ENCODE peak calls at places on chromosome 6, in four cellular contexts. W, U, T and H are unnamed samples.

GRCh38 chr6:32194825-32195651 is 2.6 kb upstream of the GPSM3 start:
- DNase-seq in W (no peak), U (peak; percentile 53), T (no peak), H (no peak)

GRCh38 chr6:20569000-20569610 is 34.8 kb downstream of the CDKAL1 start:
- DNase-seq in W (no peak), U (no peak), T (no peak), H (no peak)

GRCh38 chr6:14671261-14671681 is 553.7 kb downstream of the CD83 start:
- DNase-seq in W (no peak), U (no peak), T (no peak), H (no peak)

GRCh38 chr6:87747646-87748045 is 45.6 kb upstream of the AKIRIN2 start:
- DNase-seq in W (no peak), U (no peak), T (no peak), H (no peak)

GRCh38 chr6:132768051-132768517 is 10.4 kb upstream of the VNN2 start:
- DNase-seq in W (peak; percentile 61), U (peak; percentile 72), T (no peak), H (no peak)

GRCh38 chr6:38148606-38149005 is 329.1 kb downstream of the ZFAND3 start:
- DNase-seq in W (no peak), U (no peak), T (no peak), H (no peak)

GRCh38 chr6:33375143-33375649 is 16.4 kb upstream of the KIFC1 start:
- DNase-seq in W (peak; percentile 72), U (no peak), T (peak; percentile 87), H (no peak)

GRCh38 chr6:160394654-160395035 is 46.5 kb downstream of the SLC22A3 start:
- DNase-seq in W (no peak), U (peak; percentile 15), T (no peak), H (no peak)

GRCh38 chr6:159090530-159091306 is 45.9 kb upstream of the TAGAP start:
- DNase-seq in W (no peak), U (no peak), T (peak; percentile 52), H (no peak)

GRCh38 chr6:85483041-85483700 is 33.3 kb downstream of the NT5E start:
- DNase-seq in W (peak; percentile 93), U (peak; percentile 63), T (peak; percentile 80), H (peak; percentile 47)

GRCh38 chr6:104711371-104711770 is 148.3 kb downstream of the HACE1 start:
- DNase-seq in W (peak; percentile 54), U (no peak), T (no peak), H (no peak)

GRCh38 chr6:73521351-73522254 is 771 bp upstream of the EEF1A1 start:
- DNase-seq in W (peak; percentile 91), U (no peak), T (peak; percentile 76), H (peak; percentile 97)

GRCh38 chr6:152984387-152984872 is 1.6 kb upstream of the FBXO5 start:
- DNase-seq in W (no peak), U (peak; percentile 13), T (no peak), H (no peak)

GRCh38 chr6:165404703-165405102 is 95.3 kb upstream of the C6orf118 start:
- DNase-seq in W (no peak), U (no peak), T (no peak), H (no peak)

GRCh38 chr6:134340574-134340973 is 22.7 kb upstream of the SGK1 start:
- DNase-seq in W (no peak), U (no peak), T (no peak), H (no peak)

GRCh38 chr6:12343122-12343439 is 52.9 kb downstream of the EDN1 start:
- DNase-seq in W (no peak), U (no peak), T (no peak), H (no peak)

GRCh38 chr6:92050216-92050615 is 1369.1 kb downstream of the EPHA7 start:
- DNase-seq in W (no peak), U (no peak), T (no peak), H (no peak)

GRCh38 chr6:151005896-151006632 is 140.6 kb downstream of the MTHFD1L start:
- DNase-seq in W (no peak), U (no peak), T (no peak), H (no peak)

GRCh38 chr6:51996296-51996947 is 91.0 kb downstream of the PKHD1 start:
- DNase-seq in W (no peak), U (no peak), T (no peak), H (no peak)

GRCh38 chr6:168400044-168400443 is 40.9 kb upstream of the SMOC2 start:
- DNase-seq in W (no peak), U (no peak), T (peak; percentile 83), H (no peak)

GRCh38 chr6:786946-787763 is 94.2 kb upstream of the EXOC2 start:
- DNase-seq in W (no peak), U (peak; percentile 20), T (no peak), H (no peak)

GRCh38 chr6:13398421-13398994 is 70.2 kb upstream of the TBC1D7 start:
- DNase-seq in W (no peak), U (peak; percentile 80), T (no peak), H (no peak)

GRCh38 chr6:125453516-125453915 is 151.7 kb upstream of the HDDC2 start:
- DNase-seq in W (no peak), U (no peak), T (no peak), H (no peak)

GRCh38 chr6:63805808-63806572 is 170.4 kb downstream of the PHF3 start:
- DNase-seq in W (peak; percentile 53), U (peak; percentile 8), T (no peak), H (no peak)

DNA sequence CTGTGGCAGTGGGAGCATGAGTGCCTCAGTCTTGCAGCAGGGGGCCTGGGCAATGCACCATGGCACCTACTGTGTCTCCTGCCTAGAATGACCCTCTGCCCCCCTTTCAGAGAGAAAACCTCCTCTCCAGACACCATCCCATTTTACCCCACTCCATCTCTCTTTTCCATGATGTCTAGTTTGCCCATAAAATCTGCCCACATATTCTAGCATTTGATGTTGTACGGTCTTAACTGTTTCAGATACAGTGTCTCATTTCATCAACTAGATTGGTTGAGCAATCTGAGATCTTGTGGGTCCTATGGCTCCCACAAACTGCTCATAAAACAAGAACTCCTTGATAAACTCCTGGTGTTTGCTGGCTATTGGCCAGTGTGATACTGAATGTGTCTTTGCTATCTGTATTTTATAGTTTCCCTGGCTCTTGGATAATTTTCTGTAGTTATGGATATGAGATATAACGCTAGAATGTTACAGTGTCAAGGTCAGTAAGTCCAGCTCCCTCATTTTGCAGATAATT is 8.1 kb downstream of the PNPLA1 start:
- DNase-seq in W (no peak), U (no peak), T (no peak), H (no peak)
- H3K27ac ChIP-seq in W (no peak overlapping the region), U (no peak overlapping the region), T (no peak overlapping the region), H (no peak overlapping the region)

DNA sequence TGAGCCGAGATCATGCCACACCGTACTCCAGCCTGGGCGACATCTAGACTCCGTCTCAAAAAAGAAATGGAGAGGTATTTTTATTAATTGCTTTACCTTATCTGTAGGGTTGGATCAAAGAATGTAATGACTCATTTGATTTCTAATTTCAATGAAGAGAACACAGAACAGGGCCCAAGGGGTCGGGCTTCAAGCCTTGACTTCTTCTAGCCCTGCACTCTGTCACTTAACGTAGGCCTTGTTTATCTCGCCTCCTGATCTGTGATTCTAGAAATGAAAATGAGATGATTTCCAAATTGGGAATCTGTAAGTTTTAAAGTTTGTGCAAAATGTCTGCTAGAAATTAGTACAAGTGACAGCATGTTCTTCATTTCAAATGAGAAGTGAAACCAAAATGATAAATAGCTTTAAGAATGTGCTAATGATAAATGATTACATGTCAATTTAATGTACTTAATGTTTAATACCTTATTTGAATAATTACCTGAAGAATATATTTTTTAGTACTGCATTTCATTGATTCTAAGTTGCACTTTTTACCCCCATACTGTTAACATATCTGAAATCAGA is 180.5 kb downstream of the SLC16A10 start:
- DNase-seq in W (no peak), U (no peak), T (no peak), H (no peak)
- H3K27ac ChIP-seq in W (no peak overlapping the region), U (no peak overlapping the region), T (no peak overlapping the region), H (no peak overlapping the region)

GRCh38 chr6:145967549-145967948 is 3.4 kb upstream of the SHPRH start:
- DNase-seq in W (no peak), U (no peak), T (no peak), H (no peak)

GRCh38 chr6:145968051-145968450 is 3.9 kb upstream of the SHPRH start:
- DNase-seq in W (no peak), U (no peak), T (no peak), H (no peak)

GRCh38 chr6:145962581-145962980 is 1.6 kb downstream of the SHPRH start:
- DNase-seq in W (no peak), U (no peak), T (no peak), H (no peak)

GRCh38 chr6:145963216-145964068 is 716 bp downstream of the SHPRH start:
- DNase-seq in W (peak; percentile 66), U (peak; percentile 78), T (no peak), H (no peak)

DNA sequence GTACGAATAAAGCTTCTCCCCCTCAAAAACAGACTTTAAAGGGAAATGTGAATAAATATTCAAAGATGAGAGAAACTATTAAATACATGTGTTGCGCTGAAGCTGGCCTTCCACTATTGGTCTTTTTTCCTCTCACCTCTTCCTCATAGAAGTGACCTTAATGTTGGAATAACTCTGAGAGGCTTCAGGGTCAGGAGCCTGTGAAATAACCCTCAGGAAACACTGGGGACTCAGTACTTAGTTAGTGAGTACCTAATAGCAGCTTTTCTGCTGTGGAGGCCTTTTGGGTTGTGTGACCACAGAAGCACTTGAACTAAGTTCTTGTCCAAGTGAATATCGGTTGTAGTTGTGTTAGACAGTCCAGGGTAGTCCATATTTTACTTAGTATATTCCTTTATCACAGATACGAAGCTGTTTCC is 799 bp upstream of the SHPRH start:
- DNase-seq in W (no peak), U (no peak), T (no peak), H (no peak)
- H3K27ac ChIP-seq in W (peak overlapping the region; percentile 88), U (no peak overlapping the region), T (peak overlapping the region; percentile 92), H (peak overlapping the region; percentile 67)

DNA sequence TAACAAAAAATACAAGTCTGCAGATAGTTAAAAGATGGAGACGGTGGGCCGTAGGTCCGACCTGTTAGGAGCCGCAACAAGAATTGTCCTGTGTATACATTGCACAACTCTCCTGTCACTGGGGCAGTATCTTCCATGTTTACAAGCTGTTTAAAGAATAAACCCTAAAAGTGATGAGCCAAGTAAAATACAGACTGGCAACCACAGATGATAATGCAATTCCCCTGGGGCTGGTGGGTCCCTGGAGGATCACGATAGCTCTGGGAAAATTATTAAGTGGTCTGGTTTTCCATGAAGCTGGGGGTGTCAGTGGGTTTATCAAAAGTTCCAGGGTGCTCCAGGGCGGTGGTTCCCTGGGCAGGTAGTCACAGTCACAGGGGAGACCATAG is 8.1 kb upstream of the FAM50B start:
- DNase-seq in W (no peak), U (no peak), T (no peak), H (no peak)
- H3K27ac ChIP-seq in W (no peak overlapping the region), U (no peak overlapping the region), T (peak overlapping the region; percentile 55), H (no peak overlapping the region)

DNA sequence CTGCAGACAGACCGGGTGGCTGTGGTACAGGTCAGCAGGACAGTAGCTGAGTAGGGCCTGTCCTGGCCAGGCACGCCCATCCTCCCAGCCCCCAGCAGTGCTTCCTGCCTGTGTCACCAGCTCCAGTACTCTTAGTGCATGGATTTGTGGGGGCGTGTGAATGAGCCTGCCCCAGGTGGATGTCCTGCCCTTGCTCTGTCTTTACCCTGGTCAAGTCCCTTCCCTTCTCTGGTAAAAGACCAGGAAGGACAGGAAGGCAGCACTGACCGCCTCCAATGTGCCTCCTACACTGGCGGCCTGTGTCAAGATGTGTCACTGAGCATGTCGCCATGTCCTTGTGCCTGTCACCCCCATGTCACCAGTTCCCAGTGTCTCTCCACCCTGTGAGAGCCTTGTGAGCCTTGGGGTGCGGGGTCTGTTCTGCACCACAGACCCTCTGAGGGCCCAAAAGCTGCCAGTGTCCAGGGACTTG is 11.9 kb downstream of the TEAD3 start:
- DNase-seq in W (no peak), U (no peak), T (no peak), H (no peak)
- H3K27ac ChIP-seq in W (peak overlapping the region; percentile 74), U (no peak overlapping the region), T (peak overlapping the region; percentile 98), H (no peak overlapping the region)